ENCODE peak calls at places on chromosomes 5 and 9, in six cellular contexts. One of them, this sample, is unnamed. For H3K27me3 and H3K4me1, the result is how much of the 10 kb centered on the place peaks cover.

GRCh38 chr5:168288349-168289245 is 2.8 kb upstream of the WWC1 start:
- DNase-seq in aorta: no peak
- DNase-seq in GM23338: peak
- DNase-seq in right lobe of liver: peak
- DNase-seq in tibial artery: no peak
- DNase-seq in CD8-positive, alpha-beta T cell: no peak
- DNase-seq in this sample: no peak

GRCh38 chr9:131635285-131635684 is 90.0 kb downstream of the PRRT1B start:
- DNase-seq in GM23338: peak
- DNase-seq in CD8-positive, alpha-beta T cell: peak
- DNase-seq in aorta: peak
- DNase-seq in right lobe of liver: no peak
- DNase-seq in tibial artery: peak
- DNase-seq in this sample: peak

GRCh38 chr5:155052532-155052931 is 39.0 kb downstream of the KIF4B start:
- DNase-seq in tibial artery: no peak
- DNase-seq in aorta: no peak
- DNase-seq in GM23338: no peak
- DNase-seq in CD8-positive, alpha-beta T cell: no peak
- DNase-seq in right lobe of liver: no peak
- DNase-seq in this sample: no peak

GRCh38 chr5:148768801-148769415 is 57.5 kb upstream of the ADRB2 start:
- DNase-seq in CD8-positive, alpha-beta T cell: no peak
- DNase-seq in right lobe of liver: no peak
- DNase-seq in GM23338: no peak
- DNase-seq in tibial artery: no peak
- DNase-seq in aorta: no peak
- DNase-seq in this sample: no peak

GRCh38 chr5:180575571-180575970 is 15.7 kb downstream of the SCGB3A1 start:
- DNase-seq in CD8-positive, alpha-beta T cell: no peak
- DNase-seq in aorta: no peak
- DNase-seq in right lobe of liver: no peak
- DNase-seq in tibial artery: no peak
- DNase-seq in GM23338: no peak
- DNase-seq in this sample: no peak

GRCh38 chr9:86176468-86176867 is 77.1 kb upstream of the GOLM1 start:
- DNase-seq in CD8-positive, alpha-beta T cell: no peak
- DNase-seq in GM23338: no peak
- DNase-seq in tibial artery: no peak
- DNase-seq in right lobe of liver: no peak
- DNase-seq in aorta: no peak
- DNase-seq in this sample: no peak

GRCh38 chr5:65163698-65164097 is 318.0 kb downstream of the ADAMTS6 start:
- DNase-seq in GM23338: no peak
- DNase-seq in aorta: no peak
- DNase-seq in right lobe of liver: no peak
- DNase-seq in CD8-positive, alpha-beta T cell: no peak
- DNase-seq in tibial artery: no peak
- DNase-seq in this sample: no peak

GRCh38 chr5:138748630-138749081 is 4.6 kb upstream of the CTNNA1 start:
- DNase-seq in tibial artery: no peak
- DNase-seq in CD8-positive, alpha-beta T cell: no peak
- DNase-seq in aorta: no peak
- DNase-seq in right lobe of liver: no peak
- DNase-seq in GM23338: no peak
- DNase-seq in this sample: no peak

GRCh38 chr9:123417289-123418051 is 61.5 kb downstream of the CRB2 start:
- DNase-seq in aorta: peak
- DNase-seq in right lobe of liver: no peak
- DNase-seq in GM23338: no peak
- DNase-seq in tibial artery: peak
- DNase-seq in CD8-positive, alpha-beta T cell: no peak
- DNase-seq in this sample: no peak

GRCh38 chr9:101462558-101462957 is 27.0 kb upstream of the ALDOB start:
- DNase-seq in GM23338: peak
- DNase-seq in CD8-positive, alpha-beta T cell: no peak
- DNase-seq in right lobe of liver: no peak
- DNase-seq in aorta: no peak
- DNase-seq in tibial artery: no peak
- DNase-seq in this sample: no peak

GRCh38 chr5:52999357-52999949 is 10.3 kb downstream of the ITGA2 start:
- DNase-seq in tibial artery: no peak
- DNase-seq in GM23338: no peak
- DNase-seq in CD8-positive, alpha-beta T cell: no peak
- DNase-seq in aorta: no peak
- DNase-seq in right lobe of liver: no peak
- DNase-seq in this sample: no peak

GRCh38 chr9:72808446-72808768 is 144.4 kb downstream of the ALDH1A1 start:
- DNase-seq in tibial artery: no peak
- DNase-seq in aorta: no peak
- DNase-seq in GM23338: no peak
- DNase-seq in CD8-positive, alpha-beta T cell: no peak
- DNase-seq in right lobe of liver: no peak
- DNase-seq in this sample: no peak

GRCh38 chr9:114170792-114171461 is 15.6 kb downstream of the COL27A1 start:
- DNase-seq in GM23338: no peak
- DNase-seq in tibial artery: no peak
- DNase-seq in aorta: peak
- DNase-seq in right lobe of liver: no peak
- DNase-seq in CD8-positive, alpha-beta T cell: no peak
- DNase-seq in this sample: no peak

GRCh38 chr5:94243612-94244011 is 374.8 kb downstream of the KIAA0825 start:
- DNase-seq in right lobe of liver: no peak
- DNase-seq in CD8-positive, alpha-beta T cell: no peak
- DNase-seq in tibial artery: no peak
- DNase-seq in GM23338: no peak
- DNase-seq in aorta: no peak
- DNase-seq in this sample: no peak

GRCh38 chr5:74630387-74631087 is 10.0 kb downstream of the ENC1 start:
- DNase-seq in tibial artery: no peak
- DNase-seq in CD8-positive, alpha-beta T cell: no peak
- DNase-seq in GM23338: no peak
- DNase-seq in aorta: no peak
- DNase-seq in right lobe of liver: no peak
- DNase-seq in this sample: no peak

GRCh38 chr9:2837915-2838314 is 6.0 kb downstream of the PUM3 start:
- DNase-seq in right lobe of liver: no peak
- DNase-seq in tibial artery: no peak
- DNase-seq in aorta: no peak
- DNase-seq in CD8-positive, alpha-beta T cell: no peak
- DNase-seq in GM23338: no peak
- DNase-seq in this sample: no peak

GRCh38 chr5:39661026-39661779 is 236.4 kb upstream of the DAB2 start:
- DNase-seq in right lobe of liver: no peak
- DNase-seq in CD8-positive, alpha-beta T cell: no peak
- DNase-seq in GM23338: no peak
- DNase-seq in aorta: no peak
- DNase-seq in tibial artery: no peak
- DNase-seq in this sample: no peak

GRCh38 chr9:33234511-33235467 is 5.2 kb upstream of the SPINK4 start:
- DNase-seq in right lobe of liver: no peak
- DNase-seq in aorta: no peak
- DNase-seq in tibial artery: peak
- DNase-seq in CD8-positive, alpha-beta T cell: no peak
- DNase-seq in GM23338: no peak
- DNase-seq in this sample: no peak

GRCh38 chr9:113636165-113636564 is 172.6 kb downstream of the RGS3 start:
- DNase-seq in aorta: no peak
- DNase-seq in tibial artery: peak
- DNase-seq in right lobe of liver: peak
- DNase-seq in GM23338: no peak
- DNase-seq in CD8-positive, alpha-beta T cell: no peak
- DNase-seq in this sample: no peak

GRCh38 chr9:134366223-134367031 is 40.2 kb downstream of the RXRA start:
- DNase-seq in aorta: peak
- DNase-seq in CD8-positive, alpha-beta T cell: no peak
- DNase-seq in tibial artery: peak
- DNase-seq in right lobe of liver: peak
- DNase-seq in GM23338: no peak
- DNase-seq in this sample: peak

GRCh38 chr5:113190347-113190746 is 213.7 kb downstream of the DCP2 start:
- DNase-seq in CD8-positive, alpha-beta T cell: no peak
- DNase-seq in aorta: no peak
- DNase-seq in GM23338: no peak
- DNase-seq in right lobe of liver: no peak
- DNase-seq in tibial artery: no peak
- DNase-seq in this sample: no peak

GRCh38 chr9:86352440-86353106 is 1.6 kb downstream of the TUT7 start:
- DNase-seq in aorta: no peak
- DNase-seq in right lobe of liver: no peak
- DNase-seq in CD8-positive, alpha-beta T cell: no peak
- DNase-seq in GM23338: no peak
- DNase-seq in tibial artery: no peak
- DNase-seq in this sample: no peak

GRCh38 chr9:92407818-92408217 is 3.4 kb upstream of the OGN start:
- DNase-seq in GM23338: no peak
- DNase-seq in tibial artery: no peak
- DNase-seq in aorta: no peak
- DNase-seq in CD8-positive, alpha-beta T cell: no peak
- DNase-seq in right lobe of liver: no peak
- DNase-seq in this sample: no peak

DNA sequence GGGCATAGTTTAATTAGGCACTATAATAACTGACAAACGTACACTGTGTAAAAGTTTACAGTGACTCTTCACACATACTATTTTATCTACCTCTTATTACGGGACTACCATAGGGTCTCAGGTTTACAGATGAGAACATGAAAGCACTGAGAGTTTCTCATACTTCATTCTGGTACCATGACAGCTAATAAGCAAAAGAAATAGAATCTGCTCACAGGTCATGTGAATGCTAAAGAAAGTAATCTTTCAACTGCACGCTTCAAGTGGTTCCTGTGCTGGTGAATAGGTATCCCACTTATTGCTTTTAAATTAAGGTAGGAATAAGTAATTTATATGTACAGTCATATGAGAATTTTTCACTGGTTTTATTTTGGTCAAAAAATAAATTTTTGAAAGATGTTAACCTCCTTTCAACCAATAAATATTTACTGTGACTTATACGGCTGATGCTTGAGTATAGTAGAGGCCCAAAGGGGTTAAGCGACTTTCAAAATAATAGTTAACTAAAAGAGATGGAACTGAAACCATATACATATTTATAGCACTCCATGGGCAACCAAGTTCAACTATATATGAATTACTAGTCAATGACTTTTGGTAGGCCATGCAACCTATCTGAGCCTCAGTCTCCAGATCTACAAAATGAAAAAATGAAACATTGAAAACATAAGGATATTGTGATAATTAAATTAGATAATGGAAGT is 8.1 kb downstream of the CDKN2A start:
- DNase-seq in tibial artery: no peak
- DNase-seq in GM23338: no peak
- DNase-seq in CD8-positive, alpha-beta T cell: no peak
- DNase-seq in aorta: no peak
- DNase-seq in right lobe of liver: no peak
- DNase-seq in this sample: no peak
- H3K27me3 ChIP-seq in tibial artery: under half
- H3K27me3 ChIP-seq in GM23338: half or more
- H3K27me3 ChIP-seq in CD8-positive, alpha-beta T cell: under half
- H3K27me3 ChIP-seq in aorta: under half
- H3K27me3 ChIP-seq in right lobe of liver: under half
- H3K27me3 ChIP-seq in this sample: under half

GRCh38 chr9:96109718-96110351 is 192.1 kb downstream of the HSD17B3 start:
- DNase-seq in aorta: no peak
- DNase-seq in GM23338: no peak
- DNase-seq in tibial artery: no peak
- DNase-seq in right lobe of liver: no peak
- DNase-seq in CD8-positive, alpha-beta T cell: no peak
- DNase-seq in this sample: no peak
- H3K4me1 ChIP-seq in aorta: under half
- H3K4me1 ChIP-seq in GM23338: under half
- H3K4me1 ChIP-seq in tibial artery: under half
- H3K4me1 ChIP-seq in right lobe of liver: under half
- H3K4me1 ChIP-seq in CD8-positive, alpha-beta T cell: under half
- H3K4me1 ChIP-seq in this sample: under half

GRCh38 chr9:130283514-130284248 is 18.1 kb downstream of the HMCN2 start:
- DNase-seq in GM23338: no peak
- DNase-seq in tibial artery: no peak
- DNase-seq in right lobe of liver: no peak
- DNase-seq in CD8-positive, alpha-beta T cell: no peak
- DNase-seq in aorta: no peak
- DNase-seq in this sample: no peak

GRCh38 chr9:130286072-130286770 is 20.7 kb downstream of the HMCN2 start:
- DNase-seq in right lobe of liver: peak
- DNase-seq in GM23338: no peak
- DNase-seq in aorta: no peak
- DNase-seq in CD8-positive, alpha-beta T cell: no peak
- DNase-seq in tibial artery: no peak
- DNase-seq in this sample: no peak

GRCh38 chr9:130284249-130284625 is 18.7 kb downstream of the HMCN2 start:
- DNase-seq in GM23338: no peak
- DNase-seq in tibial artery: no peak
- DNase-seq in CD8-positive, alpha-beta T cell: no peak
- DNase-seq in aorta: no peak
- DNase-seq in right lobe of liver: peak
- DNase-seq in this sample: no peak

GRCh38 chr9:130284690-130285089 is 19.1 kb downstream of the HMCN2 start:
- DNase-seq in CD8-positive, alpha-beta T cell: no peak
- DNase-seq in tibial artery: no peak
- DNase-seq in GM23338: no peak
- DNase-seq in aorta: no peak
- DNase-seq in right lobe of liver: peak
- DNase-seq in this sample: no peak

DNA sequence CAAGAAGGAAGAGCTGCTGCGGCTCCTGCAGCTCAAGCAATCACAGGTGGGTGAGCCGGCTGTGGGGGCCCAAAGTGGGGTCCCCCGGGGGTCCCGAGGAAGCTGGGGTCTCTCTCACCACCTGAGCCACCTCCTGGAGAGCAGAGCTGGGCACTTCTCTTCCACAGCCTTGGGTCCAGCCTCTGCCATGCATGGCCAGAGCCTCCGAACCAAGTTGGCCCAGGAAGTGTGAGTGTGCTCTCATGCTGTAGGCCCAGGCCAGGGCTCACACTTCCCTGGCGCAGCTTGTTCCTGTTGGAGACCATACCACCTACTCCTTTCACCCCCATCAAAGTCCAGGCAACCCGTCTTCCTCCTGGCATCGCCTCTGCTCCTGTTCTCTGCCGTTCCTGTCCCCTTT is 19.7 kb downstream of the HMCN2 start:
- DNase-seq in right lobe of liver: peak
- DNase-seq in aorta: no peak
- DNase-seq in CD8-positive, alpha-beta T cell: no peak
- DNase-seq in tibial artery: no peak
- DNase-seq in GM23338: no peak
- DNase-seq in this sample: no peak
- H3K27me3 ChIP-seq in right lobe of liver: under half
- H3K27me3 ChIP-seq in aorta: under half
- H3K27me3 ChIP-seq in CD8-positive, alpha-beta T cell: under half
- H3K27me3 ChIP-seq in tibial artery: under half
- H3K27me3 ChIP-seq in GM23338: under half
- H3K27me3 ChIP-seq in this sample: under half

DNA sequence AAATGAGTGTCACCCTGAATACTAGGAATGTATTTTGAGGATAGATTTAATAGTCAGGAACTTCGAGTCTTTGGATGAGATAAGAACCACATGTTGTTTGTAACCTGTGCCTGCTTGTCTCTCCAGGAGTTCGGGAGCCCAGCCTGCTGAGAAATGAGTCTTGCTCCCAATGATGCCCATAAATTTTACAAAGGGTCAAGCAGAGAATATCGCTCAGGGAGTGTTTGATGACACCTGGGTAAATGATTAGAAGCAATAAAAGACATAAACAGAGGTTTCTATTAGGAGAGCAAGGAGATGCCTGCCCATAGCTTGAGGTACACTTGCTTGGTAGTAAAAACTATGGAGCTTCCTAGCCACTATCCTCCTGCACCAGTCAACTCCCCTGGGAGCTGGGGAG is 46.9 kb upstream of the KLF4 start:
- DNase-seq in GM23338: no peak
- DNase-seq in right lobe of liver: no peak
- DNase-seq in tibial artery: no peak
- DNase-seq in CD8-positive, alpha-beta T cell: no peak
- DNase-seq in aorta: no peak
- DNase-seq in this sample: no peak
- H3K4me1 ChIP-seq in GM23338: under half
- H3K4me1 ChIP-seq in right lobe of liver: under half
- H3K4me1 ChIP-seq in tibial artery: under half
- H3K4me1 ChIP-seq in CD8-positive, alpha-beta T cell: under half
- H3K4me1 ChIP-seq in aorta: under half
- H3K4me1 ChIP-seq in this sample: under half

This sample was measured in right cardiac atrium.